ENCODE peak calls at places on chromosomes 13 and 19, in eight cellular contexts. Q is coronary artery, E is spleen, C is AG04449, L is thoracic aorta, D is mesothelial cell of epicardium, S is GM13976, A is HFFc6. B is an unnamed sample.

GRCh38 chr13:55516610-55517009 is 1624.1 kb upstream of the PRR20A start:
- DNase-seq in Q (no peak), S (no peak), L (no peak), D (no peak), A (no peak), C (no peak), E (no peak), B (no peak)

GRCh38 chr13:97185751-97186150 is 36.4 kb upstream of the MBNL2 start:
- DNase-seq in C (no peak), Q (no peak), L (no peak), S (no peak), E (no peak), D (no peak), A (no peak), B (no peak)

GRCh38 chr13:41751277-41751676 is 209.6 kb downstream of the VWA8 start:
- DNase-seq in A (peak; percentile 7), Q (no peak), D (no peak), C (peak; percentile 9), L (no peak), S (no peak), E (no peak), B (no peak)

GRCh38 chr13:112776354-112776753 is 86.5 kb downstream of the ATP11A start:
- DNase-seq in E (no peak), C (no peak), Q (no peak), L (no peak), A (no peak), D (no peak), S (no peak), B (no peak)

GRCh38 chr13:113654175-113654560 is 3.8 kb downstream of the ATP4B start:
- DNase-seq in L (no peak), E (peak; percentile 56), A (no peak), C (no peak), Q (peak; percentile 22), S (no peak), D (no peak), B (no peak)

GRCh38 chr13:42333613-42334328 is 61.8 kb downstream of the AKAP11 start:
- DNase-seq in Q (no peak), D (no peak), S (peak; percentile 49), E (no peak), A (peak; percentile 5), C (no peak), L (no peak), B (peak; percentile 60)

GRCh38 chr13:39123578-39123977 is 85.3 kb downstream of the NHLRC3 start:
- DNase-seq in E (no peak), D (no peak), S (no peak), Q (no peak), C (no peak), L (no peak), A (no peak), B (no peak)

GRCh38 chr19:40803857-40804782 is 5.1 kb downstream of the EGLN2 start:
- DNase-seq in Q (no peak), E (peak; percentile 90), S (peak; percentile 71), C (no peak), D (no peak), L (no peak), A (no peak), B (peak; percentile 62)

GRCh38 chr19:39007096-39007495 is 25.3 kb downstream of the FBXO27 start:
- DNase-seq in D (no peak), A (no peak), L (no peak), Q (no peak), S (no peak), C (no peak), E (no peak), B (no peak)

GRCh38 chr19:39001016-39001415 is 25.5 kb upstream of the FBXO17 start:
- DNase-seq in C (no peak), E (no peak), D (no peak), L (no peak), S (no peak), Q (no peak), A (no peak), B (no peak)

GRCh38 chr19:39004403-39004802 is 27.9 kb downstream of the FBXO27 start:
- DNase-seq in D (no peak), L (no peak), A (no peak), E (no peak), Q (no peak), C (no peak), S (no peak), B (no peak)

GRCh38 chr19:39008137-39008536 is 24.2 kb downstream of the FBXO27 start:
- DNase-seq in D (no peak), A (no peak), C (no peak), S (no peak), Q (no peak), E (no peak), L (no peak), B (no peak)

GRCh38 chr19:39003188-39003587 is 27.6 kb upstream of the FBXO17 start:
- DNase-seq in L (no peak), Q (no peak), D (no peak), A (no peak), S (no peak), C (no peak), E (no peak), B (no peak)
- TF ChIP-seq CTCF in L (no peak), Q (no peak), D (no peak), A (no peak), S (no peak), C (no peak), E (no peak), B (no peak)

DNA sequence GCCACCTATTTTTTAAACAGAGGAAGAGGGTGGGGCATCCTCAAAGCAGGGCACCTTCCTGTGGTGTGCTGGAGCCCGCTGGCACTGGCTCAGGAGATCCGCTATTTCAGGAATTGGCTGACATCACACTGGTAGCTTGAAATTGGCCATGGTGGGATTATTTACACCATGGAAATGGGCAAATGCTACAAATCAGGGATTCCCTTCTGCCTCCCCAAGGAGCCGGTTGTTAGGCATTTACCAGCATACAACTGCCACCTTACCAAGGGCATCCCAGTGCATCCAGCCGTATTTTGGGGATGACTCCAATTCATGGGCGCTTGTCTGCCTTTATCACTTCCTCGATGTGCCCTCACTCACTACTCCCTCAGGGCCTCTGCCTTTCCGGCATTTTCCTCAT is 14.2 kb downstream of the HRC start:
- DNase-seq in L (no peak), C (no peak), S (no peak), A (no peak), E (no peak), Q (no peak), D (no peak), B (no peak)
- TF ChIP-seq CTCF in L (no peak), C (no peak), S (no peak), A (no peak), E (no peak), Q (no peak), D (no peak), B (no peak)

GRCh38 chr13:44826586-44827350 is 162.5 kb downstream of the NUFIP1 start:
- DNase-seq in C (no peak), L (no peak), E (no peak), A (no peak), S (no peak), D (no peak), Q (no peak), B (no peak)
- TF ChIP-seq CTCF in C (no peak), L (no peak), E (no peak), A (no peak), S (no peak), D (no peak), Q (no peak), B (no peak)

GRCh38 chr19:47072323-47072722 is 23.9 kb upstream of the TMEM160 start:
- DNase-seq in Q (no peak), A (no peak), E (no peak), S (no peak), C (no peak), L (no peak), D (no peak), B (no peak)
- TF ChIP-seq CTCF in Q (no peak), A (no peak), E (no peak), S (no peak), C (no peak), L (no peak), D (no peak), B (no peak)

DNA sequence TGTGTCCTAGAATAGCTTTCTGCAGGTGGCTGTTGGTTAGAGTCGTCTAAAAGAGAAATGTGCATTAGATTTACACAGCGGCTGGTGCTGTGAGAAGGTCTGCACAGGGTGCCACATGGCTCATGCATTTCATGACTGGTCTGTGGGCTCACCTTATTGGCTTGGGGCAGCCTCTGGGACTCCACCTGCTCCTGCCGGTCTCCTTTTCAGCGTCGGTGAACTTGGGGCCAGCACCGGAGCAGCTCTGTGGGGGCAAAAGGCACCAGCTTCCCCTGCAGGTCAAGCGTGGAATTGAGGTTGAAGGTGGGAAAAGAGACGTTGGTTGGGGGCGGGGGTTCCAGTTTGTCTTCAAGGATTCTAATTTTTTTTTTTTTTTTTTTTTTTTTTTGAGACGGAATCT is 3.1 kb upstream of the PNMA8C start:
- DNase-seq in A (no peak), C (no peak), Q (no peak), D (no peak), S (no peak), L (no peak), E (no peak), B (no peak)
- TF ChIP-seq CTCF in A (peak; percentile 33), C (no peak), Q (no peak), D (peak; percentile 42), S (no peak), L (no peak), E (no peak), B (no peak)

DNA sequence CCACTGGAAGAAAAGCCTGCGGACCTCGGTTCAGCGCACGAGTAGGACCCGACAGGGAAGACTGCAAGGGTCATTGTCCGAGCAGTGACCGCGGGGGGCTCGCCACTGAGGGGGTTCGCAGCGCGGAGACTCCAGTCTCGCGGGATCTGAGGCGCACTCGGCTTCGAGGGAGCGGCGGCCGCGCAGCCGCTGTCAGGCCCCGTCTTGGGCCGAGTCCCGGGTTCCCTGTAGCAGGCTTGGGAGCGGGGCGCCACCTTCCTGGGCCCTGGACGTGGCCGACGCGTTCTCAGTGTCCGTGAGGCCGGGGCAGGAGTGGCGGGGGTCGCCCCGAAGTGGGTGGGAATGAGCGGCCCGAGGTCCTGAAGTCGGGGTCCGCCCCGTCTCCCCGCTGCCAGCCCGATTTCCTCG is 474 bp upstream of the FAM174C start:
- DNase-seq in A (no peak), S (no peak), D (no peak), L (no peak), C (no peak), E (no peak), Q (peak; percentile 82), B (no peak)
- TF ChIP-seq CTCF in A (no peak), S (no peak), D (no peak), L (no peak), C (no peak), E (no peak), Q (no peak), B (no peak)